ENCODE peak calls at places on chromosomes 2 and 18, in six cellular contexts. T, M, A, D, V and Y are unnamed samples.

GRCh38 chr2:160719116-160719515 is 225.5 kb upstream of the RBMS1 start:
- DNase-seq in T (peak; percentile 8), M (no peak), A (no peak), D (no peak), V (no peak), Y (no peak)

GRCh38 chr2:29628078-29628765 is 293.2 kb downstream of the ALK start:
- DNase-seq in T (no peak), M (no peak), A (no peak), D (no peak), V (no peak), Y (no peak)

GRCh38 chr2:232142049-232142448 is 180.5 kb downstream of the DIS3L2 start:
- DNase-seq in T (peak; percentile 7), M (no peak), A (no peak), D (peak; percentile 37), V (no peak), Y (no peak)

GRCh38 chr18:39596891-39597290 is 2031.3 kb upstream of the CELF4 start:
- DNase-seq in T (no peak), M (no peak), A (no peak), D (no peak), V (no peak), Y (peak; percentile 16)

GRCh38 chr2:62660087-62660486 is 45.4 kb upstream of the EHBP1 start:
- DNase-seq in T (no peak), M (no peak), A (no peak), D (no peak), V (peak; percentile 3), Y (no peak)

GRCh38 chr18:35030234-35030989 is 10.8 kb upstream of the MAPRE2 start:
- DNase-seq in T (no peak), M (no peak), A (no peak), D (no peak), V (no peak), Y (peak; percentile 22)

GRCh38 chr2:182345384-182345783 is 81.5 kb downstream of the PDE1A start:
- DNase-seq in T (peak; percentile 39), M (no peak), A (no peak), D (no peak), V (no peak), Y (no peak)

GRCh38 chr18:3661121-3661520 is 211.1 kb downstream of the TGIF1 start:
- DNase-seq in T (no peak), M (no peak), A (no peak), D (no peak), V (no peak), Y (no peak)

GRCh38 chr2:41966431-41966893 is 81.4 kb upstream of the PKDCC start:
- DNase-seq in T (peak; percentile 89), M (no peak), A (peak; percentile 94), D (no peak), V (no peak), Y (peak; percentile 73)

GRCh38 chr2:144836635-144837350 is 316.9 kb upstream of the ZEB2 start:
- DNase-seq in T (no peak), M (no peak), A (no peak), D (no peak), V (no peak), Y (no peak)

GRCh38 chr2:174222154-174222553 is 26.2 kb downstream of the OLA1 start:
- DNase-seq in T (no peak), M (no peak), A (no peak), D (no peak), V (no peak), Y (no peak)

GRCh38 chr2:200852605-200853004 is 11.9 kb downstream of the CLK1 start:
- DNase-seq in T (no peak), M (no peak), A (no peak), D (no peak), V (no peak), Y (no peak)

GRCh38 chr2:168920504-168921157 is 19.5 kb downstream of the G6PC2 start:
- DNase-seq in T (peak; percentile 42), M (no peak), A (no peak), D (peak; percentile 41), V (no peak), Y (no peak)

GRCh38 chr2:132564065-132564464 is 105.9 kb downstream of the LYPD1 start:
- DNase-seq in T (peak; percentile 93), M (no peak), A (no peak), D (no peak), V (no peak), Y (no peak)